ENCODE peak calls at places on chromosomes 5 and 9, in four cellular contexts. One of them, this sample, is unnamed.

GRCh38 chr9:93133641-93134017 is 422 bp downstream of the NINJ1 start:
- DNase-seq in GM04504: peak
- DNase-seq in dorsolateral prefrontal cortex: peak
- DNase-seq in skeletal muscle cell: peak
- DNase-seq in this sample: peak

GRCh38 chr9:13367784-13368183 is 88.3 kb upstream of the MPDZ start:
- DNase-seq in GM04504: no peak
- DNase-seq in dorsolateral prefrontal cortex: no peak
- DNase-seq in skeletal muscle cell: no peak
- DNase-seq in this sample: no peak

GRCh38 chr5:175281714-175282113 is 162.3 kb downstream of the DRD1 start:
- DNase-seq in dorsolateral prefrontal cortex: no peak
- DNase-seq in skeletal muscle cell: no peak
- DNase-seq in GM04504: no peak
- DNase-seq in this sample: no peak

GRCh38 chr9:2872941-2873323 is 29.0 kb upstream of the PUM3 start:
- DNase-seq in skeletal muscle cell: no peak
- DNase-seq in GM04504: no peak
- DNase-seq in dorsolateral prefrontal cortex: no peak
- DNase-seq in this sample: no peak

GRCh38 chr9:94801685-94802084 is 75.2 kb downstream of the AOPEP start:
- DNase-seq in GM04504: no peak
- DNase-seq in dorsolateral prefrontal cortex: no peak
- DNase-seq in skeletal muscle cell: no peak
- DNase-seq in this sample: no peak

GRCh38 chr5:141969783-141970741 is 1.2 kb downstream of the RNF14 start:
- DNase-seq in skeletal muscle cell: no peak
- DNase-seq in dorsolateral prefrontal cortex: no peak
- DNase-seq in GM04504: no peak
- DNase-seq in this sample: no peak

GRCh38 chr9:72160446-72161123 is 11.3 kb downstream of the GDA start:
- DNase-seq in dorsolateral prefrontal cortex: no peak
- DNase-seq in GM04504: no peak
- DNase-seq in skeletal muscle cell: no peak
- DNase-seq in this sample: no peak

GRCh38 chr9:34991833-34992375 is 2.4 kb downstream of the DNAJB5 start:
- DNase-seq in dorsolateral prefrontal cortex: no peak
- DNase-seq in skeletal muscle cell: no peak
- DNase-seq in GM04504: no peak
- DNase-seq in this sample: no peak

GRCh38 chr9:82124090-82124489 is 135.5 kb downstream of the SPATA31D1 start:
- DNase-seq in GM04504: peak
- DNase-seq in dorsolateral prefrontal cortex: no peak
- DNase-seq in skeletal muscle cell: no peak
- DNase-seq in this sample: peak

GRCh38 chr9:120152295-120152694 is 427.7 kb downstream of the CDK5RAP2 start:
- DNase-seq in skeletal muscle cell: no peak
- DNase-seq in dorsolateral prefrontal cortex: no peak
- DNase-seq in GM04504: no peak
- DNase-seq in this sample: no peak

GRCh38 chr5:173902743-173903142 is 14.6 kb downstream of the CPEB4 start:
- DNase-seq in skeletal muscle cell: no peak
- DNase-seq in dorsolateral prefrontal cortex: no peak
- DNase-seq in GM04504: no peak
- DNase-seq in this sample: no peak

GRCh38 chr5:24381861-24382460 is 262.8 kb downstream of the CDH10 start:
- DNase-seq in dorsolateral prefrontal cortex: no peak
- DNase-seq in skeletal muscle cell: no peak
- DNase-seq in GM04504: no peak
- DNase-seq in this sample: no peak

GRCh38 chr9:36402536-36402935 is 2.5 kb upstream of the RNF38 start:
- DNase-seq in skeletal muscle cell: no peak
- DNase-seq in GM04504: no peak
- DNase-seq in dorsolateral prefrontal cortex: no peak
- DNase-seq in this sample: no peak

GRCh38 chr5:76225316-76225715 is 142.1 kb downstream of the SV2C start:
- DNase-seq in GM04504: no peak
- DNase-seq in skeletal muscle cell: no peak
- DNase-seq in dorsolateral prefrontal cortex: no peak
- DNase-seq in this sample: no peak

GRCh38 chr5:91114658-91115057 is 268.5 kb downstream of the ARRDC3 start:
- DNase-seq in skeletal muscle cell: no peak
- DNase-seq in GM04504: no peak
- DNase-seq in dorsolateral prefrontal cortex: no peak
- DNase-seq in this sample: no peak

GRCh38 chr5:66814146-66814991 is 218.2 kb downstream of the MAST4 start:
- DNase-seq in skeletal muscle cell: peak
- DNase-seq in dorsolateral prefrontal cortex: no peak
- DNase-seq in GM04504: peak
- DNase-seq in this sample: peak

GRCh38 chr5:159242153-159242552 is 20.9 kb upstream of the UBLCP1 start:
- DNase-seq in dorsolateral prefrontal cortex: no peak
- DNase-seq in GM04504: no peak
- DNase-seq in skeletal muscle cell: no peak
- DNase-seq in this sample: no peak